ENCODE peak calls at places on chromosomes 13 and 19, in ten cellular contexts. Y is right lobe of liver, M is AG10803, N is breast epithelium, I is left lung, T is osteoblast, C is AG09309, A is AG04450, L is colonic mucosa, K is stomach. Z is an unnamed sample.
A peak's percentile ranks its signal among the peaks of the same experiment; 100 is the strongest.

GRCh38 chr13:41827507-41828213 is 133.2 kb downstream of the VWA8 start:
- DNase-seq in Y (no peak), M (peak; percentile 92), N (no peak), I (no peak), T (peak; percentile 66), C (peak; percentile 80), A (peak; percentile 75), L (no peak), K (no peak), Z (peak; percentile 69)

GRCh38 chr19:51460164-51460992 is 2.1 kb upstream of the SIGLEC8 start:
- DNase-seq in Y (no peak), M (no peak), N (no peak), I (no peak), T (peak; percentile 69), C (no peak), A (no peak), L (no peak), K (peak; percentile 20), Z (no peak)

GRCh38 chr13:42363941-42364612 is 92.1 kb downstream of the AKAP11 start:
- DNase-seq in Y (no peak), M (no peak), N (no peak), I (no peak), T (no peak), C (no peak), A (no peak), L (no peak), K (no peak), Z (no peak)

GRCh38 chr13:21106089-21106488 is 44.7 kb upstream of the LATS2 start:
- DNase-seq in Y (no peak), M (peak; percentile 75), N (no peak), I (no peak), T (peak; percentile 95), C (peak; percentile 31), A (peak; percentile 32), L (no peak), K (no peak), Z (peak; percentile 16)

GRCh38 chr13:73228546-73228945 is 169.7 kb downstream of the KLF5 start:
- DNase-seq in Y (no peak), M (no peak), N (no peak), I (no peak), T (peak; percentile 44), C (no peak), A (no peak), L (no peak), K (no peak), Z (no peak)

GRCh38 chr19:15101479-15102082 is 5.6 kb upstream of the SYDE1 start:
- DNase-seq in Y (no peak), M (peak; percentile 36), N (no peak), I (no peak), T (peak; percentile 64), C (no peak), A (no peak), L (peak; percentile 52), K (peak; percentile 52), Z (no peak)

GRCh38 chr19:34590228-34590627 is 86.7 kb downstream of the SCGB2B2 start:
- DNase-seq in Y (no peak), M (no peak), N (no peak), I (no peak), T (no peak), C (no peak), A (no peak), L (no peak), K (no peak), Z (no peak)

GRCh38 chr13:44311011-44311481 is 62.6 kb upstream of the SERP2 start:
- DNase-seq in Y (no peak), M (peak; percentile 7), N (peak; percentile 81), I (peak; percentile 49), T (peak; percentile 17), C (no peak), A (no peak), L (no peak), K (peak; percentile 70), Z (no peak)

GRCh38 chr13:27709779-27710178 is 82.5 kb upstream of the GSX1 start:
- DNase-seq in Y (no peak), M (no peak), N (no peak), I (no peak), T (no peak), C (no peak), A (no peak), L (no peak), K (no peak), Z (no peak)

GRCh38 chr13:27713767-27714166 is 78.5 kb upstream of the GSX1 start:
- DNase-seq in Y (no peak), M (no peak), N (no peak), I (no peak), T (no peak), C (no peak), A (no peak), L (no peak), K (no peak), Z (no peak)

GRCh38 chr13:27708325-27708724 is 84.0 kb upstream of the GSX1 start:
- DNase-seq in Y (no peak), M (no peak), N (no peak), I (no peak), T (no peak), C (no peak), A (no peak), L (no peak), K (no peak), Z (no peak)

DNA sequence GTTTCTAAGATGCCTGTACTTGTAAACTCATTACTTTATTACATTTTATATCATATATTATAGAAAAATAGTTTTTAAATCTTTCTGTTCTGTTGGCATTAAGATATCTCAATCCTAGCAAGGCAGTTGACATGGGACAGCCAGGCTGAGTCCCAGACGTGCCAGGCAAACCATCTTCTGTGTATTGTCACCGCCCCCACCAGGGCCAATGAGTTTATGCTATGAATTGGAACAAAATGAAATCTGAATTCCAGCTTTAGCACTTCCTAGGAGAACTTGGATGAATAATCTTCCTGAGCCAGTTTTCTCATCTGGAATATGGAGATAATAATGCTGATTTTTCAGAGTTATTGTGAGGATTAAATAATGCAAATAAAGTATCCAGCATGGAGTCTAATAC is 79.9 kb upstream of the GSX1 start:
- DNase-seq in Y (no peak), M (peak; percentile 31), N (no peak), I (no peak), T (no peak), C (no peak), A (no peak), L (no peak), K (peak; percentile 42), Z (no peak)
- TF ChIP-seq CTCF in Y (peak; percentile 52), M (peak; percentile 50), N (no peak), I (peak; percentile 34), T (peak; percentile 16), C (peak; percentile 10), A (no peak), L (no peak), K (no peak), Z (peak; percentile 45)

GRCh38 chr19:42396542-42397314 is 6.6 kb upstream of the CNFN start:
- DNase-seq in Y (peak; percentile 96), M (peak; percentile 99), N (peak; percentile 100), I (peak; percentile 98), T (peak; percentile 100), C (peak; percentile 97), A (peak; percentile 98), L (peak; percentile 99), K (peak; percentile 99), Z (peak; percentile 86)

GRCh38 chr19:42394751-42395150 is 4.7 kb upstream of the CNFN start:
- DNase-seq in Y (no peak), M (no peak), N (no peak), I (no peak), T (no peak), C (no peak), A (no peak), L (no peak), K (no peak), Z (no peak)

GRCh38 chr19:42397315-42398166 is 7.4 kb upstream of the CNFN start:
- DNase-seq in Y (no peak), M (no peak), N (peak; percentile 25), I (no peak), T (peak; percentile 54), C (no peak), A (no peak), L (peak; percentile 26), K (no peak), Z (no peak)

GRCh38 chr19:42392165-42392564 is 2.1 kb upstream of the CNFN start:
- DNase-seq in Y (no peak), M (no peak), N (no peak), I (no peak), T (no peak), C (no peak), A (no peak), L (no peak), K (no peak), Z (no peak)

DNA sequence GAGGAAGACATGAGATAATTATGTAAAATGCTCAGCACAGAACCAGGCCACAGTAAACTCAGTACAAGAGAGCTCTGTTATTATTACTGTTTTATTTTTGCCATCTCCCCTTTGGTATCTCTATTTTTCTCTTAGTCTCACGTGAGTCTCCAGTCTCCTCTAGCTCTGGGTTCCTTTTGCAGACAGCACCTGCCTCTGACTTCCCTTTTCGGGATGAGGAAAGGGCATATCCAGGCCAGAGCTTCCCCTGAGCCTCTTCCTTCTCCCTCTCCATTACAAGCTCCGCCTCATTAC is 6.1 kb upstream of the CNFN start:
- DNase-seq in Y (no peak), M (no peak), N (no peak), I (no peak), T (peak; percentile 96), C (no peak), A (no peak), L (no peak), K (no peak), Z (no peak)
- H3K4me3 ChIP-seq in Y (no peak overlapping the region), M (peak overlapping the region; percentile 68), N (peak overlapping the region; percentile 55), I (peak overlapping the region; percentile 56), T (peak overlapping the region; percentile 74), C (peak overlapping the region; percentile 60), A (peak overlapping the region; percentile 63), L (peak overlapping the region; percentile 50), K (peak overlapping the region; percentile 53), Z (peak overlapping the region; percentile 70)

GRCh38 chr13:27770809-27771208 is 21.5 kb upstream of the GSX1 start:
- DNase-seq in Y (no peak), M (peak; percentile 12), N (no peak), I (no peak), T (no peak), C (no peak), A (no peak), L (peak; percentile 36), K (no peak), Z (no peak)
- TF ChIP-seq CTCF in Y (peak; percentile 57), M (peak; percentile 49), N (no peak), I (no peak), T (peak; percentile 43), C (peak; percentile 51), A (peak; percentile 39), L (peak; percentile 41), K (no peak), Z (peak; percentile 68)

GRCh38 chr19:1283917-1284292 is 1.8 kb upstream of the EFNA2 start:
- DNase-seq in Y (no peak), M (no peak), N (no peak), I (no peak), T (no peak), C (no peak), A (no peak), L (no peak), K (no peak), Z (no peak)

GRCh38 chr19:1286451-1286858 is 782 bp downstream of the EFNA2 start:
- DNase-seq in Y (no peak), M (no peak), N (no peak), I (no peak), T (no peak), C (no peak), A (no peak), L (no peak), K (no peak), Z (no peak)

GRCh38 chr19:1285737-1286360 is at the start of gene EFNA2:
- DNase-seq in Y (no peak), M (no peak), N (no peak), I (no peak), T (peak; percentile 94), C (no peak), A (no peak), L (no peak), K (no peak), Z (no peak)

GRCh38 chr19:1284293-1284978 is 1.2 kb upstream of the EFNA2 start:
- DNase-seq in Y (peak; percentile 78), M (no peak), N (no peak), I (no peak), T (peak; percentile 94), C (no peak), A (no peak), L (peak; percentile 88), K (no peak), Z (no peak)

DNA sequence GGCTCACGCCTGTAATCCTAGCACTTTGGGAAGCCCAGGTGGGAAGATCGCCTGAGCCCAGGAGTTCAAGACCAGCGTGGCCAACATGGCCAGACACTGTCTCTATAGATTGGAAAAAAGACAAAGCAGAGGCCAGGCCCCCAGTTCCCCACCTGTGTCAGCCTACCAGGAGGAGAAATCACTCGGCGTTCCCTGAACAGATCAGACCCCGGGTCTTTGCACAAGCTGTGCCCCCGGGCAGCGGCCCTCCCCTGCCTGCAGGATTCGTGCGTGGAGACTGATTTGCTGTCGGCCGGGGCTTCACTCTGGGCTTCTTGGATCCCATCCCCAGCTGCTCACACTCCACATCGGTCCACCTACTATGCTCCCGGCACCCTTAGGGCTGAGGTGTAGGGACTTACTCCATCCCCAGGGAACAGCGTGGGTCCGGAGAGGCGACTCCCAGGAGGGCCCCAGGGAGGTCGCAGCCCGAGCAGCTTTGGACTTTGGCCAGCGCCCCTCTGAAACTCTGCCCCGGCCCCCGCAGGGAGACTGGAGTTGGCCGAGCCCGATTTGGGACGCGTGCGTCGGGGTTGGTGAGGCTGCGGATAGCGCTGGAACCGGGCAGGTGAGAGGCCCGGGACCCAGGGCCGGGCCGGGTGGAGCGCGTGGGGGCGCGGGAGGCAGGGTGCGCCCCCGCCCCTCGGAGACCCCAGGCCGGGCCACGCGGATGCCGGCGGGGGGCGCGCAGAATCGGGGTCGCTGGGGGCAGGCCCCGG is 515 bp upstream of the EFNA2 start:
- DNase-seq in Y (peak; percentile 55), M (no peak), N (no peak), I (no peak), T (no peak), C (no peak), A (no peak), L (peak; percentile 31), K (no peak), Z (no peak)
- H3K4me3 ChIP-seq in Y (peak overlapping the region; percentile 5), M (no peak overlapping the region), N (no peak overlapping the region), I (no peak overlapping the region), T (no peak overlapping the region), C (no peak overlapping the region), A (no peak overlapping the region), L (no peak overlapping the region), K (no peak overlapping the region), Z (no peak overlapping the region)

Z was measured in epithelial cell of proximal tubule.